ENCODE peak calls at places on chromosomes 11 and 22, in five cellular contexts. W is activated T-cell treated with anti-CD3 and anti-CD28 coated beads for 1 hour; J is H4; S is effector memory CD4-positive, alpha-beta T cell; X is MCF 10A. E is an unnamed sample.

GRCh38 chr11:96054870-96055705 is 131.2 kb upstream of the MTMR2 start:
- DNase-seq in J (peak), X (peak), S (no peak), W (no peak), E (no peak)

GRCh38 chr22:23138584-23139469 is 3.0 kb downstream of the RSPH14 start:
- DNase-seq in S (no peak), J (no peak), W (no peak), X (no peak), E (no peak)

GRCh38 chr11:112727341-112727841 is 233.8 kb upstream of the NCAM1 start:
- DNase-seq in X (no peak), S (no peak), J (no peak), W (no peak), E (no peak)

GRCh38 chr11:102882389-102883024 is 7.7 kb upstream of the MMP12 start:
- DNase-seq in X (no peak), S (no peak), W (no peak), J (no peak), E (no peak)

GRCh38 chr11:12754582-12755250 is 80.5 kb downstream of the TEAD1 start:
- DNase-seq in X (peak), W (no peak), J (no peak), S (no peak), E (no peak)

GRCh38 chr11:113313601-113314000 is 782 bp upstream of the TTC12 start:
- DNase-seq in W (no peak), X (no peak), J (no peak), S (no peak), E (no peak)

GRCh38 chr11:46391578-46392420 is at the start of gene CHRM4:
- DNase-seq in W (no peak), X (no peak), J (peak), S (no peak), E (peak)

GRCh38 chr11:108912587-108912986 is 247.7 kb downstream of the DDX10 start:
- DNase-seq in S (no peak), W (no peak), J (no peak), X (no peak), E (no peak)

GRCh38 chr11:69321877-69322350 is 28.0 kb downstream of the MYEOV start:
- DNase-seq in W (no peak), S (no peak), J (no peak), X (peak), E (no peak)

GRCh38 chr11:116471608-116472007 is 301.2 kb downstream of the BUD13 start:
- DNase-seq in X (no peak), S (no peak), J (peak), W (no peak), E (no peak)

GRCh38 chr11:1401656-1402221 is 12.0 kb downstream of the BRSK2 start:
- DNase-seq in S (no peak), X (peak), J (peak), W (peak), E (no peak)

GRCh38 chr11:17572359-17572690 is 25.3 kb downstream of the OTOG start:
- DNase-seq in W (no peak), X (no peak), J (no peak), S (no peak), E (no peak)

GRCh38 chr11:82867495-82868082 is 32.6 kb downstream of the PRCP start:
- DNase-seq in S (peak), W (peak), X (peak), J (peak), E (peak)

GRCh38 chr11:124872741-124873140 is 7.5 kb downstream of the ROBO3 start:
- DNase-seq in W (no peak), S (no peak), X (no peak), J (no peak), E (no peak)

GRCh38 chr11:47724041-47724729 is 9.0 kb upstream of the AGBL2 start:
- DNase-seq in X (peak), W (no peak), J (peak), S (no peak), E (no peak)

GRCh38 chr22:37931893-37932389 is 21.5 kb downstream of the C22orf23 start:
- DNase-seq in W (no peak), S (no peak), X (no peak), J (no peak), E (no peak)

GRCh38 chr11:1208361-1209261 is 14.3 kb upstream of the MUC5B start:
- DNase-seq in W (no peak), X (no peak), J (no peak), S (no peak), E (no peak)

GRCh38 chr22:44403166-44403565 is 90.4 kb upstream of the SHISAL1 start:
- DNase-seq in W (no peak), S (no peak), X (no peak), J (no peak), E (no peak)

GRCh38 chr11:23976776-23977380 is 520.0 kb upstream of the LUZP2 start:
- DNase-seq in X (no peak), S (no peak), W (no peak), J (no peak), E (no peak)

E was measured in NCI-H1436.